ENCODE peak calls at places on chromosomes 16 and 17, in ten cellular contexts. Z, G, X, J, Y, R, O, V, F and U are unnamed samples.

GRCh38 chr17:67125417-67125816 is 81.1 kb downstream of the CACNG1 start:
- DNase-seq in Y (no peak), G (peak), V (no peak), X (no peak), F (no peak), O (no peak), R (no peak), J (peak), Z (no peak), U (no peak)

GRCh38 chr16:49112754-49113153 is 168.9 kb downstream of the CBLN1 start:
- DNase-seq in V (no peak), O (no peak), Z (peak), J (no peak), G (peak), X (peak), Y (no peak), R (no peak), F (peak), U (no peak)

GRCh38 chr17:41793749-41794602 is 7.5 kb upstream of the JUP start:
- DNase-seq in G (no peak), R (no peak), J (peak), Y (no peak), Z (no peak), V (peak), X (no peak), O (no peak), F (no peak), U (peak)

GRCh38 chr16:149024-149675 is 3.3 kb upstream of the HBZ start:
- DNase-seq in V (no peak), R (peak), O (no peak), X (no peak), F (no peak), G (peak), J (peak), Y (no peak), Z (no peak), U (no peak)

GRCh38 chr16:49462989-49463371 is 89.4 kb downstream of the C16orf78 start:
- DNase-seq in F (no peak), V (no peak), J (no peak), X (no peak), Z (no peak), R (no peak), G (no peak), Y (no peak), O (peak), U (peak)

GRCh38 chr16:86761117-86761971 is 183.0 kb downstream of the FOXL1 start:
- DNase-seq in R (no peak), Z (peak), Y (peak), J (peak), G (peak), X (no peak), O (peak), V (peak), F (peak), U (no peak)

GRCh38 chr16:25544294-25544693 is 147.5 kb upstream of the HS3ST4 start:
- DNase-seq in F (no peak), V (no peak), O (no peak), R (no peak), Y (no peak), Z (no peak), G (no peak), J (no peak), X (no peak), U (no peak)

GRCh38 chr16:83392743-83393142 is 415.0 kb upstream of the HSBP1 start:
- DNase-seq in O (no peak), F (no peak), X (no peak), Y (no peak), Z (no peak), R (no peak), G (no peak), V (no peak), J (no peak), U (peak)

GRCh38 chr17:39158623-39159022 is 7.2 kb upstream of the PLXDC1 start:
- DNase-seq in Y (no peak), R (no peak), F (no peak), X (no peak), V (no peak), Z (no peak), O (no peak), G (no peak), J (no peak), U (no peak)

GRCh38 chr17:76281573-76282371 is 16.6 kb downstream of the UBALD2 start:
- DNase-seq in G (no peak), Z (no peak), Y (no peak), J (peak), R (no peak), V (no peak), O (no peak), X (peak), F (no peak), U (no peak)

GRCh38 chr17:40580140-40580539 is 14.9 kb upstream of the CCR7 start:
- DNase-seq in R (no peak), J (no peak), O (no peak), Y (no peak), F (no peak), V (no peak), Z (no peak), X (no peak), G (no peak), U (no peak)

GRCh38 chr17:9456265-9456664 is 119.4 kb downstream of the STX8 start:
- DNase-seq in J (no peak), O (no peak), F (no peak), Z (no peak), G (no peak), Y (no peak), R (no peak), X (no peak), V (no peak), U (no peak)

GRCh38 chr17:37797206-37797605 is 52.3 kb upstream of the HNF1B start:
- DNase-seq in R (no peak), Y (no peak), O (no peak), X (no peak), F (no peak), G (no peak), Z (no peak), J (peak), V (peak), U (no peak)

GRCh38 chr17:64115871-64116534 is 13.9 kb downstream of the ERN1 start:
- DNase-seq in X (no peak), O (no peak), G (no peak), R (peak), J (peak), V (no peak), Y (peak), F (no peak), Z (no peak), U (no peak)

GRCh38 chr17:38800237-38800760 is 943 bp upstream of the PIP4K2B start:
- DNase-seq in Z (no peak), F (no peak), R (no peak), V (peak), X (no peak), G (no peak), Y (no peak), J (peak), O (no peak), U (no peak)

GRCh38 chr16:74570412-74571301 is 36.3 kb downstream of the GLG1 start:
- DNase-seq in X (no peak), G (no peak), V (no peak), O (no peak), Z (no peak), R (no peak), F (no peak), Y (no peak), J (no peak), U (no peak)

GRCh38 chr17:7575481-7575883 is 4.0 kb upstream of the CD68 start:
- DNase-seq in J (no peak), O (no peak), F (no peak), X (no peak), G (no peak), V (no peak), Z (no peak), R (no peak), Y (no peak), U (no peak)
- H3K4me3 ChIP-seq in J (no peak), O (peak), F (no peak), X (no peak), G (peak), V (peak), Z (no peak), R (peak), Y (peak), U (peak)

GRCh38 chr16:66326995-66327513 is 39.4 kb upstream of the CDH5 start:
- DNase-seq in O (no peak), F (peak), X (no peak), G (no peak), Z (no peak), R (no peak), V (no peak), J (no peak), Y (no peak), U (no peak)
- H3K27ac ChIP-seq in O (no peak), F (no peak), X (no peak), G (no peak), Z (no peak), R (no peak), V (no peak), J (no peak), Y (no peak), U (no peak)

GRCh38 chr17:48389903-48390302 is 40.1 kb downstream of the SKAP1 start:
- DNase-seq in Z (no peak), O (no peak), Y (no peak), J (no peak), V (no peak), F (no peak), X (no peak), G (no peak), R (no peak), U (no peak)

GRCh38 chr17:48388955-48389764 is 40.9 kb downstream of the SKAP1 start:
- DNase-seq in Y (no peak), V (no peak), Z (no peak), X (no peak), G (no peak), O (no peak), F (no peak), J (no peak), R (no peak), U (no peak)

GRCh38 chr17:48382989-48383388 is 47.0 kb downstream of the SKAP1 start:
- DNase-seq in V (no peak), R (no peak), Y (no peak), J (peak), Z (no peak), F (no peak), O (peak), G (no peak), X (no peak), U (no peak)

GRCh38 chr17:48384164-48384563 is 45.9 kb downstream of the SKAP1 start:
- DNase-seq in Z (no peak), V (no peak), F (no peak), J (no peak), X (no peak), O (no peak), G (no peak), Y (no peak), R (no peak), U (no peak)

GRCh38 chr17:48385303-48385702 is 44.7 kb downstream of the SKAP1 start:
- DNase-seq in Y (no peak), X (no peak), F (no peak), G (no peak), R (no peak), O (no peak), J (no peak), Z (no peak), V (no peak), U (no peak)
- H3K4me3 ChIP-seq in Y (no peak), X (no peak), F (no peak), G (no peak), R (no peak), O (no peak), J (no peak), Z (no peak), V (no peak), U (no peak)

GRCh38 chr16:84829168-84829965 is 9.6 kb downstream of the CRISPLD2 start:
- DNase-seq in Z (no peak), O (no peak), Y (no peak), R (peak), V (no peak), X (no peak), J (peak), G (no peak), F (peak), U (peak)
- H3K27ac ChIP-seq in Z (peak), O (no peak), Y (no peak), R (peak), V (no peak), X (peak), J (peak), G (no peak), F (peak), U (peak)